ENCODE peak calls at places on chromosomes 12 and 14, in six cellular contexts. F is cardiac fibroblast, J is B cell, S is ascending aorta, M is WTC11, Q is A549. T is an unnamed sample.

GRCh38 chr14:56185991-56186390 is 67.8 kb downstream of the PELI2 start:
- DNase-seq in F (no peak), J (no peak), S (no peak), M (no peak), Q (no peak), T (no peak)

GRCh38 chr12:103013741-103014140 is 56.3 kb downstream of the ASCL1 start:
- DNase-seq in F (no peak), J (no peak), S (no peak), M (no peak), Q (no peak), T (no peak)

GRCh38 chr14:44873536-44873935 is 88.2 kb downstream of the KLHL28 start:
- DNase-seq in F (no peak), J (no peak), S (no peak), M (peak; percentile 16), Q (no peak), T (no peak)

GRCh38 chr14:104314251-104314941 is 176.0 kb downstream of the KIF26A start:
- DNase-seq in F (no peak), J (no peak), S (no peak), M (peak; percentile 4), Q (no peak), T (no peak)

GRCh38 chr12:57893460-57894353 is 47.2 kb upstream of the CTDSP2 start:
- DNase-seq in F (peak; percentile 93), J (no peak), S (no peak), M (peak; percentile 50), Q (no peak), T (peak; percentile 96)

GRCh38 chr12:77946541-77947021 is 115.9 kb downstream of the NAV3 start:
- DNase-seq in F (peak; percentile 37), J (no peak), S (no peak), M (no peak), Q (no peak), T (no peak)

GRCh38 chr14:103537175-103537990 is 8.4 kb downstream of the TRMT61A start:
- DNase-seq in F (peak; percentile 45), J (no peak), S (no peak), M (no peak), Q (no peak), T (no peak)

GRCh38 chr12:106170285-106170684 is 31.5 kb upstream of the NUAK1 start:
- DNase-seq in F (peak; percentile 75), J (no peak), S (no peak), M (no peak), Q (peak; percentile 21), T (no peak)

GRCh38 chr12:75311369-75311768 is 18.8 kb downstream of the CAPS2 start:
- DNase-seq in F (no peak), J (no peak), S (no peak), M (no peak), Q (no peak), T (no peak)

GRCh38 chr12:39697108-39697507 is 77.5 kb upstream of the ABCD2 start:
- DNase-seq in F (no peak), J (no peak), S (no peak), M (no peak), Q (no peak), T (no peak)

DNA sequence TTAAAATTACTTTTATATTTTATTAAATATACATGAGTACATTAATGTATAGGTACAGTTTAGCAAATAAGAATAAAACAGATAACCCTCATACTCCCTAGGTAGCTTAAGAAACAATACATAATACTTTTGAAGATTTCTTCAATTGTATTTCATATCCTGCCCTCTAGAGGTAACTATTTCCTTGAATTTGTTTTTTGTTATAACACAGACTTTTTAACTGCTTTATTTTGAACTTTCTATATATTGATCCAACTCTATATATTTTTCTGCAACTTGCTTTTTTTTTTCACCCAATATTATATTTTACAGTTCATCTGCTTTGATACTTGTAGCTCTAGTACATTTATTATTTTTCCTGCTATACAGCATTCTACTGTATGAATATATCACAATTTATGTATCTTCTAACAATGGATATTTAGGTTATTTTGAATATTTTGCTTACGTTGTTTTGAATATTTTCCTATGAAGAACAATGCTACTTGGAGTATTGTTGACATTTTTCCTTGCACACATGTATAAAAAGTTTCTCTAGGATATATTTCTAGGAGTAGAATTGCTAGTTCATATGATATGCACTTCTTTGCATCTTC is 72.8 kb upstream of the ABCD2 start:
- DNase-seq in F (peak; percentile 33), J (no peak), S (no peak), M (no peak), Q (no peak), T (no peak)
- TF ChIP-seq CTCF in F (peak; percentile 16), J (peak; percentile 66), S (no peak), M (no peak), Q (peak; percentile 38), T (peak; percentile 44)

DNA sequence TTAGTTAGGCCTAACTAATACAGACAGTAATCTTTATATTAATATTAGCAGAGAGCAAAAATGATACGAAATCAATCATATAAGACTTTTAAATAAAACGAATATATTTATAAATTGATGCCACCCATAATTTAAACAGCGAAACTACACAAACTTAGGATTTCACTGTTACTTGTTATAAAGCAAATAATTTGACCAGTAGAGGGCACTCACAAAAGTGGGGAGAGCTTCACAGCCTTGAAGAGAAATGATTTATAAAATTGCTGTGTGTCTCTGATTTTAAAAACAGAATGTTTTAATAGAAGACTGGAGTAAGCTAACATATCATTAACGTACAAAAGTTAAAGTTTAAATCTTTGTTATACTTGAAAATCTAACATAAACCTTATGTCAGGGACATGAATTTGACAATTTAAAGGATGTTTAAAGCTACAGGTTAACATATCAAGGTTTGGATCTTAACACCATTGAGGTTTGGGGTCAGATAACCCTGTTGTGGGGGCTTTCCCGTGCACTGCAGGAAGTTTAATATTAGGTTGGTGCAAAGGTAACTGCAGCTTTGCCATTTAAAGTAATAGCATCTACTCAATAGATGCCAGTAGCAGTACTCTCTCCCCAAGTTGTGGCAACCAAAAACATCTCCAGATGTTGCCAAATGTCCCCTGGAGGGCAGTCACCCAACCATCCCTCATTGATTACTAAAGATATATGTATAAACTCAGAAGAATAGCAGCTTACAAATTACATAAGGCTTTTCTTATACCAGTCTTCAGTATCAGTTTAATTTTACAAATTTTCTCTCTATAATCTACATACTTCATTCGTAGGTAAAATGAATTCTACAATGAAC is 9.3 kb downstream of the KRAS start:
- DNase-seq in F (peak; percentile 74), J (peak; percentile 62), S (no peak), M (no peak), Q (peak; percentile 64), T (no peak)
- TF ChIP-seq CTCF in F (peak; percentile 66), J (peak; percentile 89), S (peak; percentile 47), M (no peak), Q (peak; percentile 77), T (peak; percentile 56)

DNA sequence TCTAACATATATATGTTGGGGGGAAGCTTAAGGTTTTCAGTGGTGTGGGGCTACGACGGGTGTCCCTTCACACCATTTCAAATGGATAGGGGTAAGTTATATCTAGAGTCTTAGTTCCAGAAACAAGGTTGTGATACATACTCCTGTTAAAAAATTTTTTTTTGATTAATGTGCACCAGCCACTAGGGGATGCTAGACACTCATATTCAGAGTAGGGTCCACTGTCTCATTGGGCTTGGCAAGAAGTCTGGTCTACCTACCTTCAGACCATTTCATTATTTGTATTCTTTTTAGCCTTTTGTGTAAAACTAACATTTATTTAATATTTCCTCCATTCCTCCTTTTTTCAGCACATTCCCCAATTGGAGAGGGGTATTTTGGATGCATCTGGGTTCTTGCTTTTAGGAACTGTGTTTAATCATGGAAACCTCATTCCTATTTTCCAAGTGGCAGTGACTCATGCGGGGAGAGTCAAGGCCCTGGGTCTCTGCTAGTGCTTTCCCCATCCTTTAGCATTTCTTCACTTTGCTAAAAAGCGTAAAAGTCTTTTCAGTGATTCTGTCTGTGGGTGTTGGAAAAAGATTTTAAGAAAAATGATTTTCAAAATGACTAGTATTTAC is 33.4 kb downstream of the ANO4 start:
- DNase-seq in F (peak; percentile 66), J (no peak), S (no peak), M (no peak), Q (peak; percentile 51), T (no peak)
- TF ChIP-seq CTCF in F (peak; percentile 75), J (no peak), S (peak; percentile 26), M (peak; percentile 63), Q (peak; percentile 62), T (peak; percentile 29)

GRCh38 chr12:108691154-108691994 is 39.9 kb downstream of the CORO1C start:
- DNase-seq in F (peak; percentile 99), J (peak; percentile 64), S (peak; percentile 93), M (peak; percentile 81), Q (peak; percentile 99), T (peak; percentile 99)
- TF ChIP-seq CTCF in F (peak; percentile 57), J (no peak), S (peak; percentile 42), M (no peak), Q (no peak), T (peak; percentile 41)

DNA sequence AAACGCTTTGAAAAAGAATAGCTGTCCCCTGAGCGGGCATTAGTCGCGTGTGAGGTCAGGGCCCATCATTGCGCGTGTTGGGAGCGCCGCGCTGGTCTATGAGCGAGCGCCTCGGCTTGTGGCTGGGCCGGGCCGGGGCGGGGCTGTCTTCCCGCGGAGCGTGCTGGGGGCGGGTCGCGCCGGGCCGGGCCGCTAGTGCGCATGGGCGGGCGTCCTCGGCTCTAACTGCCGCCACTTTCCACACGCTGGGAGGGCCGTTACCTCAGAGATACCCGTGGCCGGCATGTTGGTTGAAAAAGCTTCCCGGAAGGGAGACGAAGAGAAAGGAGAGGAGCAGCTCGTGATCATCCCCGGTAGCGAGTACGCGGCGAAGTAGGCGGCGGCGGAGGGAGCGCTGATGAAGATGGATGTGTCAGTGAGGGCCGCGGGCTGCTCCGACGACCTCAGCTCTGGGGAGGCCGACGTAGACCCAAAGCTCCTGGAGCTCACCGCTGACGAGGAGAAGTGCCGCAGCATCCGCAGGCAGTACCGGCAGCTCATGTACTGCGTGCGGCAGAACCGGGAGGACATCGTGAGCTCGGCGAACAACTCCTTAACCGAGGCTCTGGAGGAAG is at the start of gene EID3:
- DNase-seq in F (peak; percentile 86), J (peak; percentile 93), S (peak; percentile 63), M (peak; percentile 91), Q (peak; percentile 90), T (peak; percentile 94)
- TF ChIP-seq CTCF in F (no peak), J (no peak), S (no peak), M (no peak), Q (no peak), T (no peak)

GRCh38 chr14:41609704-41610183 is 3.1 kb downstream of the LRFN5 start:
- DNase-seq in F (peak; percentile 7), J (peak; percentile 10), S (no peak), M (peak; percentile 81), Q (peak; percentile 39), T (no peak)
- TF ChIP-seq CTCF in F (no peak), J (no peak), S (no peak), M (no peak), Q (no peak), T (peak; percentile 33)

DNA sequence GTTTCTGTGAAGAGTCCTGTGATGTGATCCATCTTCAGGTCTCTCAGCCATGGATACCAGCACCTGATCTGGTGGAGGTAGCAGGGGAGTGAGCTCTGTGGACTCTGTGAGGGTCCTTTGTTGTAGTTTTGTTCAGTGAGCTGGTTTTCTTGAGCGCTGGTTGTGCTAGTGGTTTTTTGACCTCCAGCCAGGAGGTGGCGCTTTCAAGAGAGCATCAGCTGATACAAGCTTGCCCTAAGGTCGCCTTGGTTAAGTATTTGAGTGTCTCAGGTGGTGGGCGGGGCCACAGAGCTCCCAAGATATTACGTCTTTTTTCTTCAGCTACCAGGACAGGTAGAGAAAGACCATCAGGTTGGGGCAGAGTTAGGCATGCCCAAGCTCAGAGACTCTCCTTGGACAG is 139.7 kb downstream of the TTLL5 start:
- DNase-seq in F (no peak), J (no peak), S (no peak), M (peak; percentile 64), Q (peak; percentile 4), T (no peak)
- TF ChIP-seq CTCF in F (no peak), J (no peak), S (no peak), M (peak; percentile 21), Q (no peak), T (no peak)

GRCh38 chr12:34347367-34347766 is 325.1 kb downstream of the ALG10 start:
- DNase-seq in F (no peak), J (no peak), S (no peak), M (no peak), Q (peak; percentile 79), T (no peak)
- TF ChIP-seq CTCF in F (no peak), J (no peak), S (no peak), M (no peak), Q (peak; percentile 63), T (no peak)

T was measured in esophagus muscularis mucosa.